ENCODE peak calls at places on chromosomes 13 and 19, in five cellular contexts. One of them, this sample, is unnamed.

GRCh38 chr13:27264181-27264580 is 6.4 kb upstream of the RASL11A start:
- DNase-seq in CD8-positive, alpha-beta memory T cell: no peak
- DNase-seq in heart right ventricle: no peak
- DNase-seq in A549: no peak
- DNase-seq in GM23248: peak
- DNase-seq in this sample: no peak

GRCh38 chr13:114311387-114311786 is 2.9 kb upstream of the CHAMP1 start:
- DNase-seq in CD8-positive, alpha-beta memory T cell: no peak
- DNase-seq in GM23248: no peak
- DNase-seq in A549: no peak
- DNase-seq in heart right ventricle: no peak
- DNase-seq in this sample: no peak

GRCh38 chr13:108306768-108307332 is 37.3 kb downstream of the TNFSF13B start:
- DNase-seq in A549: no peak
- DNase-seq in GM23248: no peak
- DNase-seq in heart right ventricle: no peak
- DNase-seq in CD8-positive, alpha-beta memory T cell: no peak
- DNase-seq in this sample: no peak

GRCh38 chr13:113458218-113459065 is 5.2 kb upstream of the ADPRHL1 start:
- DNase-seq in CD8-positive, alpha-beta memory T cell: no peak
- DNase-seq in heart right ventricle: no peak
- DNase-seq in A549: peak
- DNase-seq in GM23248: peak
- DNase-seq in this sample: no peak

GRCh38 chr19:4007836-4008539 is 452 bp downstream of the PIAS4 start:
- DNase-seq in A549: no peak
- DNase-seq in CD8-positive, alpha-beta memory T cell: no peak
- DNase-seq in GM23248: peak
- DNase-seq in heart right ventricle: no peak
- DNase-seq in this sample: no peak

GRCh38 chr19:40718774-40719391 is 2.0 kb downstream of the ITPKC start:
- DNase-seq in A549: peak
- DNase-seq in GM23248: peak
- DNase-seq in heart right ventricle: peak
- DNase-seq in CD8-positive, alpha-beta memory T cell: no peak
- DNase-seq in this sample: peak

GRCh38 chr13:110525328-110526319 is 35.9 kb downstream of the RAB20 start:
- DNase-seq in CD8-positive, alpha-beta memory T cell: peak
- DNase-seq in A549: no peak
- DNase-seq in GM23248: no peak
- DNase-seq in heart right ventricle: peak
- DNase-seq in this sample: no peak

GRCh38 chr19:49832556-49832955 is 14.5 kb downstream of the MED25 start:
- DNase-seq in heart right ventricle: no peak
- DNase-seq in GM23248: no peak
- DNase-seq in CD8-positive, alpha-beta memory T cell: no peak
- DNase-seq in A549: no peak
- DNase-seq in this sample: no peak

GRCh38 chr19:11141937-11142527 is 13.6 kb downstream of the SPC24 start:
- DNase-seq in heart right ventricle: no peak
- DNase-seq in GM23248: no peak
- DNase-seq in A549: peak
- DNase-seq in CD8-positive, alpha-beta memory T cell: no peak
- DNase-seq in this sample: peak

GRCh38 chr19:57002195-57002601 is 117.6 kb upstream of the USP29 start:
- DNase-seq in heart right ventricle: no peak
- DNase-seq in A549: no peak
- DNase-seq in CD8-positive, alpha-beta memory T cell: no peak
- DNase-seq in GM23248: no peak
- DNase-seq in this sample: no peak

GRCh38 chr19:53981408-53981998 is 9.9 kb upstream of the CACNG6 start:
- DNase-seq in heart right ventricle: no peak
- DNase-seq in CD8-positive, alpha-beta memory T cell: no peak
- DNase-seq in A549: no peak
- DNase-seq in GM23248: no peak
- DNase-seq in this sample: no peak

GRCh38 chr19:48962029-48962848 is 2.9 kb upstream of the FTL start:
- DNase-seq in heart right ventricle: peak
- DNase-seq in GM23248: peak
- DNase-seq in CD8-positive, alpha-beta memory T cell: peak
- DNase-seq in A549: peak
- DNase-seq in this sample: peak

GRCh38 chr19:56566904-56567273 is 379 bp upstream of the ZNF470 start:
- DNase-seq in A549: peak
- DNase-seq in GM23248: peak
- DNase-seq in CD8-positive, alpha-beta memory T cell: no peak
- DNase-seq in heart right ventricle: peak
- DNase-seq in this sample: peak

GRCh38 chr19:45567609-45568008 is 17.0 kb downstream of the OPA3 start:
- DNase-seq in A549: no peak
- DNase-seq in CD8-positive, alpha-beta memory T cell: no peak
- DNase-seq in GM23248: no peak
- DNase-seq in heart right ventricle: no peak
- DNase-seq in this sample: no peak

DNA sequence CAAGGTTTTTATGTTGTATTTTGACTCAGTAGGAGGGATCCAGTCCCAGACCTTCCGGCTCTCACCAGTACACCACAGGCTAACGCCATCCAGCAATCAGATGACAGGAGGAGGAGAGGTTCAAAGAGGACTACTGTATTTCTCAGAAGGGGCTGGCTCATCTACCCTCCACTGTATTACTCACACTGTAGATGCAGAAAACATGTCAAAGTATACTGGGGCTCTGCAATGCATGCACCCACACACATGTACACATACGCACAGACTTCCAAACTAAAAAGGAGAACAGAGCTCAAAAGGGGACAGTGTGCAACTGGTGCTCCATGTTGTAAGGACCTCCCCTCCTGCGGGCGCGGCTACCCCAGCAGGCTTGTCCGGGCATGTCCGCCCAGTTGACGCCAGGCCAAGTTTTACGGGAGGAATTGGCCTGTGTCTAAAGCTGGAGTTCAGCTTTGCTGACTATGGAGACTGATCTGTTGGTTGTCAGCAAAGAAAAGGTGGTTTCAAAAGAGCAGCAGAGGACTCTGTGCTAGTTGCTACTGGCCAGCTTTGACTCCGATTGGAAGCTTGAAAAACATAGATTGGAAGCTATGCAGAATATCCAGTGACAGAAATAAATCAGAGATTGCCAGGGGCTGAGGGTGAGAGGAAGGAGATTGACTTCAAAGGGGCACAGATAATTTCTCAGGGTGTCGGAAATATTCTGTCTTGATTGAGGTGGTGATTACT is 314.2 kb downstream of the DLEU7 start:
- DNase-seq in A549: peak
- DNase-seq in GM23248: peak
- DNase-seq in CD8-positive, alpha-beta memory T cell: no peak
- DNase-seq in heart right ventricle: peak
- DNase-seq in this sample: peak
- H3K27ac ChIP-seq in A549: peak
- H3K27ac ChIP-seq in GM23248: peak
- H3K27ac ChIP-seq in CD8-positive, alpha-beta memory T cell: no peak
- H3K27ac ChIP-seq in heart right ventricle: peak
- H3K27ac ChIP-seq in this sample: peak

DNA sequence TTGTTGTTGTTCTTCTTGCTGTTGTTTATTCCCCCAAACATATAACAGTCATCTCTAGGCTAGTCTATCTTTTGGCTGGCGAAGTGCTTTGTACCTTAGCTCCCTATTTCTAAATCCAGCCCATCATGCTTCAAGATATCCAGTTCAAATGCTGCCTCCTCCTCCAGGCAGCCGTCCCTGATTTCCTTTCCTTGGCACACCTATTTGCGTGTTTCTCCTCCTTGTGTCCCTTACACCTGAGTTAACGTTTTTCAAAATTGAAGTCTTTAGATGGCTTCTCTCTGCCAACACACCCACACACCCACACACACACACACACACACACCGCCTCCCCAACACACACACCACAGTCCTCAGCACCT is 25.5 kb downstream of the INSR start:
- DNase-seq in GM23248: no peak
- DNase-seq in CD8-positive, alpha-beta memory T cell: no peak
- DNase-seq in heart right ventricle: no peak
- DNase-seq in A549: no peak
- DNase-seq in this sample: no peak
- H3K27ac ChIP-seq in GM23248: no peak
- H3K27ac ChIP-seq in CD8-positive, alpha-beta memory T cell: no peak
- H3K27ac ChIP-seq in heart right ventricle: no peak
- H3K27ac ChIP-seq in A549: no peak
- H3K27ac ChIP-seq in this sample: no peak

GRCh38 chr19:13615890-13616289 is 109.6 kb upstream of the CACNA1A start:
- DNase-seq in heart right ventricle: no peak
- DNase-seq in CD8-positive, alpha-beta memory T cell: no peak
- DNase-seq in GM23248: no peak
- DNase-seq in A549: no peak
- DNase-seq in this sample: no peak
- H3K27ac ChIP-seq in heart right ventricle: no peak
- H3K27ac ChIP-seq in CD8-positive, alpha-beta memory T cell: no peak
- H3K27ac ChIP-seq in GM23248: no peak
- H3K27ac ChIP-seq in A549: no peak
- H3K27ac ChIP-seq in this sample: no peak

DNA sequence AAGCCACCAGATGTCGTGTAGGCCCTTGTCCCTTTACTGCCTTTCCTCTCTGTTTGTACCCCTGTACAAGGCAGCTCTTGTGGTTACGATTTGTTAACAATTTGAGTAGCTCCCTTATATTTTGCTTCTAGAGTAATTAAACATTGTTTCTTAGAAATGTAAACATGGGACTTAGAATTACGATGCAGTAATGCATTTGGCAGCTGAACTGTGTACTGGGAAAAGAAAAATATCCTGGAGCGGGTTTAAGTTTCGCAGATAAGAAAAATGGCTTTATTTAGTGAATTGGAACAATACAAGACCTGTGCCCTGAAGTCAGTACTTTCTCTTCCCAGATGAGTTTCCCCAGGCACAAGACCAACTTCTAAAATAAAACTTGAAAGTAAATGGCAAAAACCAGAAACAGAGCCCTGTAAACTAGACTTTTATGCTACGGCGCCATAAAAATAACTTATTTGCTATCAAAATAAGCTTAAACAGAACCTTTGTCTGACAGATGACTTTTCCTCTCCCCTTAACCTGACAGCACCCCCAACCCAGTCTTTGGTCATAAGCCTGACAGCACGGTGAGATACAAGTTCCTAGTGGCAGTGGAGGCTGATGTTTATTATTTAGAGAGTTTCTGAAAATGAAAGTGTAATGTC is 63.0 kb downstream of the LRCH1 start:
- DNase-seq in A549: no peak
- DNase-seq in CD8-positive, alpha-beta memory T cell: no peak
- DNase-seq in GM23248: peak
- DNase-seq in heart right ventricle: no peak
- DNase-seq in this sample: no peak
- H3K27ac ChIP-seq in A549: peak
- H3K27ac ChIP-seq in CD8-positive, alpha-beta memory T cell: no peak
- H3K27ac ChIP-seq in GM23248: peak
- H3K27ac ChIP-seq in heart right ventricle: peak
- H3K27ac ChIP-seq in this sample: peak

DNA sequence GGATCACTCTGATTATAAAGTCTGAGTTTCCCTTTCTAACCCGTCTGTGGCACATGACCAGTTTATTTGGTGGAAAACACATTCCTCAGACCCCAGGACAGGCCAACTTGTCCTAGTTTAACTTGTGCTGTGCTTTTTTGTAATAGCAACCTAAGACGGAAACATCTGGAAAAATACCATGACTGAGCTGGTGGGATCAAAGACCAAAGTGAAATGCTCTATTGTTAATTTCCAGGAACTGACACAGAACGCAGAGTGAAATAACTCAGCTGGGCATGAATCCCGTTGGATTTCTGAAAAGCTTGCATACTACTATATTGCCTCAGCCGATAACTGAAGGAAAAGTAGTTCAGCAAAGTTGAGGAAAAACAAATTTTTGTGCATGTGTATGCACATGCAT is 188.0 kb downstream of the LHFPL6 start:
- DNase-seq in CD8-positive, alpha-beta memory T cell: no peak
- DNase-seq in A549: no peak
- DNase-seq in heart right ventricle: no peak
- DNase-seq in GM23248: peak
- DNase-seq in this sample: no peak
- H3K27ac ChIP-seq in CD8-positive, alpha-beta memory T cell: no peak
- H3K27ac ChIP-seq in A549: no peak
- H3K27ac ChIP-seq in heart right ventricle: peak
- H3K27ac ChIP-seq in GM23248: no peak
- H3K27ac ChIP-seq in this sample: no peak

DNA sequence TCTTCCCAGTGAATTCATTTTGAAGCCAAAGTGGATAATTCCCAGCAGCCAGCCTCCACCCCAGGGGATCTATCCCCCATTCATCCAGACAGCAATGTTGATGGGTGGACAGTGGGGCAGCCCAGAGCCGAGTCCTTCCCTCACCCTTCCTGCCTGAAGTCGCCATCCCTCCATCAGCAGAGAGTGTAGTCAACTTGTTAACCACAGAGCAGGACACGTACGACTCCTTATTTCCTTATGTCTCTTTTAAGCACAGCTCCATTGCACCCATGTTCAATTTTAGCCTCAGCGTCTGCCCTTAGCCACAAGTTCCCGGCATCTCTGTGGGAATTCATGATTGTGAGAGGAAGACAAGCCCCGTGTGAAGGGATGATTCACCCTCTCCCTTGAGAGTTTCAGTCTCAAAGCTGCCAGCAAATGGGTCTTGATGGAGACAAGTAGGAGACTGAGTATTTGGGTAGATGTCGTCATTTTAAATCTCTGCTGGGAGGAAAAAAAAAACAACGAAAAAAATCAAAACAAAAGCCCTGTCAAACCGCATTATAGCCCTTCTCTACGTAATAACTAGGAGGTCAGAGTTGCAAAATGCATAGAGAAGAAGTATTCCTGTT is 58.3 kb upstream of the MEDAG start:
- DNase-seq in heart right ventricle: no peak
- DNase-seq in GM23248: peak
- DNase-seq in A549: no peak
- DNase-seq in CD8-positive, alpha-beta memory T cell: no peak
- DNase-seq in this sample: no peak
- H3K27ac ChIP-seq in heart right ventricle: no peak
- H3K27ac ChIP-seq in GM23248: peak
- H3K27ac ChIP-seq in A549: no peak
- H3K27ac ChIP-seq in CD8-positive, alpha-beta memory T cell: no peak
- H3K27ac ChIP-seq in this sample: peak

DNA sequence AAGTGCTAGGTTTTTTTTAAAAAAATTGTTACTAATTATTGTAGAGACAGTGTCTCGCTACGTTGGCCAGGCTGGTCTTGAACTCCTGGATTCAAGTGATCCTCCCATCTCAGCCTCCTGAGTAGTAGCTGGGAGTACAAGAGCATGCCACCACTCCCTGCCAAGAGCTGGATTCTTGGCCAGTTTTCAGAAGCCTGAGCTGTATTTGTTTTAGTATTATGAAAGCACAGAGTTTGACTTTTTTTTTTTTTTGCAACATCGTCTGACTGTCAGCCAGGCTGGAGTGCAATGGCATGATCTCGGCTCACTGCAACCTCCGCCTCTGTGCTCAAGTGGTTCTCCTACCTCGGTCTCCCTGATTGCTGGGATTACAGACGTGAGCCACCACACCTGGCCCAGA is 7.0 kb downstream of the ARMC6 start:
- DNase-seq in CD8-positive, alpha-beta memory T cell: no peak
- DNase-seq in heart right ventricle: no peak
- DNase-seq in A549: peak
- DNase-seq in GM23248: peak
- DNase-seq in this sample: peak
- H3K27ac ChIP-seq in CD8-positive, alpha-beta memory T cell: no peak
- H3K27ac ChIP-seq in heart right ventricle: no peak
- H3K27ac ChIP-seq in A549: no peak
- H3K27ac ChIP-seq in GM23248: no peak
- H3K27ac ChIP-seq in this sample: no peak

GRCh38 chr19:8352134-8352827 is 9.2 kb upstream of the KANK3 start:
- DNase-seq in GM23248: peak
- DNase-seq in CD8-positive, alpha-beta memory T cell: no peak
- DNase-seq in heart right ventricle: no peak
- DNase-seq in A549: no peak
- DNase-seq in this sample: no peak
- H3K27ac ChIP-seq in GM23248: no peak
- H3K27ac ChIP-seq in CD8-positive, alpha-beta memory T cell: no peak
- H3K27ac ChIP-seq in heart right ventricle: no peak
- H3K27ac ChIP-seq in A549: peak
- H3K27ac ChIP-seq in this sample: no peak

This sample was measured in body of pancreas.